ENCODE peak calls at places on chromosomes 16 and 17, in ten cellular contexts. S, B, H, J, K, V, U, G, C and A are unnamed samples.

GRCh38 chr16:82638095-82638798 is 11.5 kb downstream of the CDH13 start:
- DNase-seq in H (no peak), J (no peak), V (no peak), S (peak), G (peak), K (no peak), C (no peak), U (no peak), B (no peak), A (no peak)

GRCh38 chr17:77254961-77255741 is 114.4 kb downstream of the SEC14L1 start:
- DNase-seq in U (no peak), V (no peak), S (peak), J (peak), C (no peak), K (no peak), H (peak), B (no peak), G (peak), A (no peak)

GRCh38 chr17:83131268-83132011 is 52.0 kb downstream of the METRNL start:
- DNase-seq in U (no peak), S (no peak), K (no peak), H (no peak), C (no peak), G (no peak), V (no peak), J (no peak), B (no peak), A (no peak)

GRCh38 chr16:23501291-23501690 is 9.0 kb downstream of the GGA2 start:
- DNase-seq in U (no peak), J (no peak), G (peak), H (no peak), B (no peak), S (no peak), C (no peak), K (no peak), V (no peak), A (no peak)

GRCh38 chr16:69865701-69866100 is 85.4 kb upstream of the CLEC18A start:
- DNase-seq in G (no peak), C (no peak), S (peak), U (no peak), V (peak), J (peak), B (no peak), H (no peak), K (no peak), A (no peak)

GRCh38 chr17:28675980-28676379 is 14.0 kb downstream of the SUPT6H start:
- DNase-seq in S (no peak), U (no peak), V (no peak), B (no peak), G (peak), C (no peak), K (no peak), J (no peak), H (no peak), A (no peak)

GRCh38 chr17:82745524-82745923 is 6.3 kb upstream of the TBCD start:
- DNase-seq in U (peak), K (no peak), H (no peak), G (no peak), C (no peak), S (no peak), B (no peak), V (no peak), J (no peak), A (no peak)

GRCh38 chr16:84942786-84943185 is 68.5 kb downstream of the ZDHHC7 start:
- DNase-seq in K (no peak), S (peak), C (no peak), J (no peak), H (no peak), G (no peak), B (no peak), V (no peak), U (no peak), A (no peak)

GRCh38 chr17:48555183-48555615 is 10.3 kb upstream of the HOXB2 start:
- DNase-seq in S (no peak), K (no peak), B (no peak), U (peak), H (no peak), V (no peak), C (peak), J (no peak), G (peak), A (no peak)

GRCh38 chr17:28523876-28524275 is 17.7 kb downstream of the FOXN1 start:
- DNase-seq in V (no peak), K (no peak), U (no peak), G (no peak), S (no peak), C (no peak), H (no peak), B (no peak), J (no peak), A (no peak)

GRCh38 chr16:25064967-25065366 is 46.6 kb upstream of the LCMT1 start:
- DNase-seq in S (no peak), H (no peak), V (no peak), G (no peak), J (no peak), K (no peak), C (no peak), B (no peak), U (no peak), A (peak)

GRCh38 chr16:63981639-63982038 is 1140.2 kb downstream of the CDH11 start:
- DNase-seq in J (no peak), S (no peak), B (no peak), V (no peak), G (no peak), K (no peak), C (no peak), H (no peak), U (no peak), A (no peak)

GRCh38 chr17:61487161-61487654 is 35.0 kb downstream of the TBX4 start:
- DNase-seq in G (no peak), S (no peak), K (no peak), U (no peak), B (no peak), H (no peak), V (no peak), J (no peak), C (no peak), A (no peak)

GRCh38 chr16:11639925-11640899 is 28.0 kb upstream of the SNN start:
- DNase-seq in S (peak), G (peak), V (no peak), J (peak), U (no peak), C (peak), B (no peak), H (peak), K (peak), A (peak)

GRCh38 chr16:64982581-64982980 is 139.3 kb downstream of the CDH11 start:
- DNase-seq in B (no peak), H (no peak), G (no peak), J (no peak), K (no peak), S (no peak), C (no peak), U (no peak), V (no peak), A (no peak)

GRCh38 chr16:68382296-68382718 is 66.0 kb downstream of the SMPD3 start:
- DNase-seq in U (no peak), J (no peak), K (no peak), G (no peak), V (peak), S (no peak), B (peak), C (peak), H (no peak), A (no peak)

GRCh38 chr17:77286641-77287431 is 146.1 kb downstream of the SEC14L1 start:
- DNase-seq in K (no peak), S (peak), B (no peak), J (peak), H (no peak), U (peak), C (no peak), G (peak), V (no peak), A (peak)

GRCh38 chr17:83119987-83120864 is 40.8 kb downstream of the METRNL start:
- DNase-seq in C (no peak), G (no peak), B (peak), V (no peak), U (no peak), S (no peak), J (no peak), H (no peak), K (no peak), A (no peak)

GRCh38 chr17:39639566-39640458 is 2.9 kb downstream of the STARD3 start:
- DNase-seq in J (no peak), G (no peak), V (no peak), S (no peak), B (no peak), H (no peak), K (no peak), U (no peak), C (no peak), A (no peak)

GRCh38 chr16:57540387-57540786 is 2.1 kb upstream of the ADGRG5 start:
- DNase-seq in B (no peak), K (no peak), J (no peak), G (no peak), V (no peak), H (no peak), U (no peak), S (no peak), C (no peak), A (no peak)

GRCh38 chr17:35752945-35753764 is at the start of gene GAS2L2:
- DNase-seq in S (no peak), H (no peak), U (no peak), K (no peak), J (no peak), C (no peak), V (no peak), G (no peak), B (no peak), A (no peak)